ENCODE peak calls at places on chromosomes 1 and 21, in nine cellular contexts. N, W, M, K, F, Y, U, H and L are unnamed samples.

GRCh38 chr21:31872452-31873274 is at the start of gene HUNK:
- DNase-seq in W (peak; percentile 66), F (peak; percentile 72), H (peak; percentile 51), M (peak; percentile 59), U (no peak), Y (no peak), N (no peak), K (peak; percentile 69), L (no peak)

GRCh38 chr1:215360786-215361185 is 206.3 kb upstream of the KCTD3 start:
- DNase-seq in W (peak; percentile 29), M (no peak), F (no peak), K (no peak), N (no peak), H (no peak), U (no peak), Y (no peak), L (no peak)

GRCh38 chr1:61184035-61184713 is 101.8 kb downstream of the NFIA start:
- DNase-seq in Y (peak; percentile 78), U (peak; percentile 36), K (peak; percentile 50), M (no peak), H (peak; percentile 74), N (no peak), W (peak; percentile 81), F (peak; percentile 78), L (peak; percentile 41)

GRCh38 chr21:44301093-44301492 is 1.2 kb downstream of the PFKL start:
- DNase-seq in F (no peak), K (no peak), W (no peak), N (no peak), H (no peak), Y (no peak), M (no peak), U (no peak), L (no peak)

GRCh38 chr1:59290173-59290954 is 6.5 kb upstream of the FGGY start:
- DNase-seq in F (no peak), N (no peak), W (peak; percentile 73), U (peak; percentile 27), H (no peak), Y (no peak), M (no peak), K (peak; percentile 39), L (no peak)

GRCh38 chr1:156228501-156228900 is 13.5 kb upstream of the BGLAP start:
- DNase-seq in F (no peak), H (no peak), Y (no peak), U (no peak), M (no peak), N (no peak), W (no peak), K (no peak), L (no peak)

GRCh38 chr21:22201669-22202068 is 1203.5 kb downstream of the NCAM2 start:
- DNase-seq in N (no peak), M (no peak), K (no peak), W (no peak), Y (no peak), F (no peak), U (no peak), H (no peak), L (no peak)

GRCh38 chr1:198729195-198729863 is 90.5 kb downstream of the PTPRC start:
- DNase-seq in H (no peak), W (no peak), M (no peak), F (no peak), K (no peak), U (no peak), Y (no peak), N (no peak), L (no peak)

GRCh38 chr1:183139281-183139942 is 46.7 kb upstream of the LAMC2 start:
- DNase-seq in M (no peak), W (peak; percentile 67), H (peak; percentile 34), K (peak; percentile 30), U (peak; percentile 40), Y (no peak), F (no peak), N (no peak), L (no peak)

GRCh38 chr1:222821239-222821638 is 6.4 kb downstream of the DISP1 start:
- DNase-seq in U (peak; percentile 7), F (no peak), M (no peak), K (no peak), Y (no peak), N (no peak), W (no peak), H (no peak), L (no peak)

GRCh38 chr21:45004481-45005263 is 64.8 kb downstream of the SLX9 start:
- DNase-seq in F (no peak), H (no peak), Y (no peak), N (peak; percentile 44), U (no peak), M (no peak), K (no peak), W (no peak), L (no peak)

GRCh38 chr1:213984387-213985180 is 3.2 kb upstream of the PROX1 start:
- DNase-seq in W (no peak), F (no peak), U (no peak), Y (no peak), H (no peak), K (no peak), M (no peak), N (no peak), L (no peak)

GRCh38 chr1:38084700-38085099 is 38.1 kb upstream of the POU3F1 start:
- DNase-seq in W (no peak), M (no peak), N (no peak), H (no peak), U (no peak), K (no peak), Y (peak; percentile 9), F (no peak), L (no peak)

GRCh38 chr1:156476501-156477298 is 23.9 kb downstream of the MEF2D start:
- DNase-seq in U (peak; percentile 30), H (peak; percentile 61), W (peak; percentile 83), F (peak; percentile 57), N (peak; percentile 59), K (no peak), Y (no peak), M (no peak), L (no peak)

GRCh38 chr1:223706077-223706988 is 6.0 kb upstream of the CAPN2 start:
- DNase-seq in M (no peak), H (no peak), F (peak; percentile 44), W (peak; percentile 77), U (peak; percentile 81), Y (no peak), N (no peak), K (no peak), L (no peak)

GRCh38 chr1:43802356-43802755 is 95.0 kb downstream of the ST3GAL3 start:
- DNase-seq in N (no peak), F (no peak), Y (no peak), M (no peak), W (no peak), U (no peak), K (no peak), H (no peak), L (no peak)

GRCh38 chr21:45974073-45975016 is 7.2 kb upstream of the COL6A1 start:
- DNase-seq in H (peak; percentile 65), Y (no peak), M (no peak), N (no peak), K (no peak), U (peak; percentile 75), F (peak; percentile 80), W (peak; percentile 86), L (no peak)

GRCh38 chr21:18772876-18773275 is 369.3 kb upstream of the TMPRSS15 start:
- DNase-seq in U (no peak), M (no peak), F (no peak), N (no peak), K (no peak), H (no peak), W (no peak), Y (no peak), L (no peak)

GRCh38 chr1:46549697-46550681 is 1.5 kb downstream of the KNCN start:
- DNase-seq in U (peak; percentile 81), H (peak; percentile 70), K (peak; percentile 24), M (peak; percentile 28), W (peak; percentile 63), F (peak; percentile 81), Y (no peak), N (peak; percentile 20), L (no peak)

GRCh38 chr21:28971171-28971570 is 21.5 kb downstream of the LTN1 start:
- DNase-seq in W (no peak), K (no peak), U (no peak), F (no peak), Y (no peak), M (no peak), H (peak; percentile 19), N (no peak), L (no peak)